ENCODE peak calls at places on chromosome 22, in four cellular contexts. I is GM20000, S is activated gamma-delta T cell, L is T follicular helper cell. J is an unnamed sample.

GRCh38 chr22:47192106-47192650 is 429.7 kb downstream of the TBC1D22A start:
- DNase-seq in S (no peak), L (no peak), I (no peak), J (no peak)

GRCh38 chr22:46542011-46542985 is 4.9 kb upstream of the CELSR1 start:
- DNase-seq in I (peak), S (peak), L (peak), J (peak)

GRCh38 chr22:32801436-32802290 is at the start of gene TIMP3:
- DNase-seq in L (no peak), I (no peak), S (no peak), J (peak)

GRCh38 chr22:50726643-50727340 is 11.2 kb upstream of the ACR start:
- DNase-seq in L (no peak), I (no peak), S (no peak), J (no peak)

GRCh38 chr22:20427945-20428417 is 9.6 kb downstream of the SCARF2 start:
- DNase-seq in S (no peak), L (no peak), I (no peak), J (no peak)

GRCh38 chr22:47739616-47740015 is 977.2 kb downstream of the TBC1D22A start:
- DNase-seq in L (no peak), S (no peak), I (no peak), J (no peak)

GRCh38 chr22:26673485-26673884 is 16.1 kb downstream of the MIAT start:
- DNase-seq in L (no peak), I (no peak), S (no peak), J (peak)

GRCh38 chr22:45290410-45290936 is 5.7 kb downstream of the UPK3A start:
- DNase-seq in S (no peak), L (no peak), I (no peak), J (peak)

GRCh38 chr22:42299586-42300285 is 29.3 kb upstream of the TCF20 start:
- DNase-seq in S (no peak), L (peak), I (peak), J (no peak)

GRCh38 chr22:32985899-32986772 is 72.0 kb downstream of the SYN3 start:
- DNase-seq in L (peak), S (no peak), I (peak), J (peak)

GRCh38 chr22:38712496-38713207 is 6.9 kb downstream of the GTPBP1 start:
- DNase-seq in S (no peak), L (no peak), I (no peak), J (no peak)

GRCh38 chr22:19450363-19451175 is 3.1 kb upstream of the C22orf39 start:
- DNase-seq in S (no peak), L (no peak), I (no peak), J (no peak)

GRCh38 chr22:19039796-19040580 is 82.2 kb downstream of the DGCR2 start:
- DNase-seq in L (no peak), S (no peak), I (no peak), J (no peak)

GRCh38 chr22:19266547-19267086 is 24.9 kb downstream of the CLTCL1 start:
- DNase-seq in I (no peak), L (no peak), S (no peak), J (no peak)

GRCh38 chr22:28883917-28884753 is 763 bp downstream of the ZNRF3 start:
- DNase-seq in S (no peak), L (peak), I (peak), J (peak)

GRCh38 chr22:23749747-23750373 is 1.1 kb downstream of the ZNF70 start:
- DNase-seq in S (no peak), I (peak), L (no peak), J (no peak)

GRCh38 chr22:33409134-33409533 is 351.0 kb upstream of the SYN3 start:
- DNase-seq in L (no peak), I (no peak), S (no peak), J (no peak)

GRCh38 chr22:34334893-34335292 is 414.6 kb upstream of the LARGE1 start:
- DNase-seq in I (no peak), S (no peak), L (no peak), J (no peak)

GRCh38 chr22:28174509-28174908 is 255.5 kb upstream of the PITPNB start:
- DNase-seq in S (no peak), I (no peak), L (no peak), J (no peak)

GRCh38 chr22:36846949-36847348 is 13.9 kb upstream of the NCF4 start:
- DNase-seq in I (no peak), L (no peak), S (no peak), J (no peak)

GRCh38 chr22:39360242-39360641 is 10.5 kb downstream of the SYNGR1 start:
- DNase-seq in L (no peak), I (no peak), S (no peak), J (no peak)

GRCh38 chr22:44458044-44459020 is 39.7 kb downstream of the RTL6 start:
- DNase-seq in I (no peak), L (no peak), S (no peak), J (no peak)

GRCh38 chr22:26477341-26477731 is 6.2 kb downstream of the HPS4 start:
- DNase-seq in L (no peak), S (no peak), I (no peak), J (peak)

GRCh38 chr22:26273011-26273675 is 103.9 kb downstream of the SEZ6L start:
- DNase-seq in S (no peak), I (no peak), L (no peak), J (no peak)

GRCh38 chr22:24965822-24966626 is 13.5 kb downstream of the KIAA1671 start:
- DNase-seq in I (no peak), L (no peak), S (no peak), J (no peak)

GRCh38 chr22:23163665-23164064 is 16.6 kb upstream of the BCR start:
- DNase-seq in L (no peak), I (no peak), S (no peak), J (no peak)

GRCh38 chr22:44237290-44237689 is 56.6 kb downstream of the PARVG start:
- DNase-seq in I (no peak), L (no peak), S (no peak), J (no peak)

GRCh38 chr22:36286096-36286957 is 33.4 kb downstream of the APOL1 start:
- DNase-seq in I (peak), S (no peak), L (peak), J (peak)

GRCh38 chr22:19940536-19941364 is 822 bp upstream of the COMT start:
- DNase-seq in L (no peak), S (no peak), I (no peak), J (no peak)

GRCh38 chr22:25235547-25236290 is 16.3 kb downstream of the CRYBB2 start:
- DNase-seq in L (peak), I (peak), S (no peak), J (peak)

J was measured in iris pigment epithelial cell.